ENCODE peak calls at places on chromosome 19, in seven cellular contexts. One of them, this sample, is unnamed.

GRCh38 chr19:27966390-27966816 is 1246.5 kb downstream of the UQCRFS1 start:
- DNase-seq in heart right ventricle: no peak
- DNase-seq in BJ: no peak
- DNase-seq in WERI-Rb-1: no peak
- DNase-seq in esophagus squamous epithelium: no peak
- DNase-seq in tibial artery: no peak
- DNase-seq in IMR-90: no peak
- DNase-seq in this sample: peak; percentile 14

GRCh38 chr19:51681286-51681956 is 11.7 kb upstream of the SPACA6 start:
- DNase-seq in heart right ventricle: no peak
- DNase-seq in BJ: no peak
- DNase-seq in WERI-Rb-1: no peak
- DNase-seq in esophagus squamous epithelium: no peak
- DNase-seq in tibial artery: no peak
- DNase-seq in IMR-90: peak; percentile 27
- DNase-seq in this sample: no peak

GRCh38 chr19:8515317-8515716 is 1.4 kb upstream of the ZNF414 start:
- DNase-seq in heart right ventricle: no peak
- DNase-seq in BJ: no peak
- DNase-seq in WERI-Rb-1: no peak
- DNase-seq in esophagus squamous epithelium: no peak
- DNase-seq in tibial artery: no peak
- DNase-seq in IMR-90: no peak
- DNase-seq in this sample: no peak

GRCh38 chr19:49340069-49340864 is 5.1 kb downstream of the CD37 start:
- DNase-seq in heart right ventricle: peak; percentile 81
- DNase-seq in BJ: no peak
- DNase-seq in WERI-Rb-1: peak; percentile 40
- DNase-seq in esophagus squamous epithelium: no peak
- DNase-seq in tibial artery: peak; percentile 97
- DNase-seq in IMR-90: no peak
- DNase-seq in this sample: no peak

GRCh38 chr19:41521860-41522555 is 54.0 kb upstream of the CEACAM21 start:
- DNase-seq in heart right ventricle: peak; percentile 40
- DNase-seq in BJ: no peak
- DNase-seq in WERI-Rb-1: no peak
- DNase-seq in esophagus squamous epithelium: no peak
- DNase-seq in tibial artery: no peak
- DNase-seq in IMR-90: no peak
- DNase-seq in this sample: no peak

GRCh38 chr19:49863254-49863934 is 4.0 kb downstream of the PNKP start:
- DNase-seq in heart right ventricle: no peak
- DNase-seq in BJ: no peak
- DNase-seq in WERI-Rb-1: no peak
- DNase-seq in esophagus squamous epithelium: no peak
- DNase-seq in tibial artery: no peak
- DNase-seq in IMR-90: no peak
- DNase-seq in this sample: no peak

GRCh38 chr19:49132974-49133609 is 13.7 kb downstream of the PPFIA3 start:
- DNase-seq in heart right ventricle: peak; percentile 57
- DNase-seq in BJ: no peak
- DNase-seq in WERI-Rb-1: no peak
- DNase-seq in esophagus squamous epithelium: no peak
- DNase-seq in tibial artery: no peak
- DNase-seq in IMR-90: no peak
- DNase-seq in this sample: no peak

GRCh38 chr19:49118565-49119410 is at the start of gene C19orf73:
- DNase-seq in heart right ventricle: peak; percentile 97
- DNase-seq in BJ: no peak
- DNase-seq in WERI-Rb-1: peak; percentile 95
- DNase-seq in esophagus squamous epithelium: peak; percentile 73
- DNase-seq in tibial artery: peak; percentile 97
- DNase-seq in IMR-90: peak; percentile 91
- DNase-seq in this sample: peak; percentile 92

GRCh38 chr19:35120898-35121297 is 5.3 kb downstream of the FXYD3 start:
- DNase-seq in heart right ventricle: no peak
- DNase-seq in BJ: no peak
- DNase-seq in WERI-Rb-1: no peak
- DNase-seq in esophagus squamous epithelium: no peak
- DNase-seq in tibial artery: no peak
- DNase-seq in IMR-90: no peak
- DNase-seq in this sample: no peak

GRCh38 chr19:13051581-13052165 is 51.0 kb downstream of the LYL1 start:
- DNase-seq in heart right ventricle: peak; percentile 67
- DNase-seq in BJ: no peak
- DNase-seq in WERI-Rb-1: peak; percentile 75
- DNase-seq in esophagus squamous epithelium: no peak
- DNase-seq in tibial artery: peak; percentile 88
- DNase-seq in IMR-90: peak; percentile 24
- DNase-seq in this sample: peak; percentile 62

GRCh38 chr19:9934132-9934950 is 2.0 kb downstream of the OLFM2 start:
- DNase-seq in heart right ventricle: peak; percentile 80
- DNase-seq in BJ: no peak
- DNase-seq in WERI-Rb-1: peak; percentile 80
- DNase-seq in esophagus squamous epithelium: no peak
- DNase-seq in tibial artery: peak; percentile 77
- DNase-seq in IMR-90: peak; percentile 69
- DNase-seq in this sample: peak; percentile 53

GRCh38 chr19:9768175-9769112 is at the start of gene ZNF846:
- DNase-seq in heart right ventricle: peak; percentile 94
- DNase-seq in BJ: peak; percentile 69
- DNase-seq in WERI-Rb-1: peak; percentile 98
- DNase-seq in esophagus squamous epithelium: peak; percentile 63
- DNase-seq in tibial artery: peak; percentile 95
- DNase-seq in IMR-90: peak; percentile 96
- DNase-seq in this sample: peak; percentile 97

GRCh38 chr19:14339741-14340140 is 41.5 kb upstream of the ADGRE5 start:
- DNase-seq in heart right ventricle: no peak
- DNase-seq in BJ: no peak
- DNase-seq in WERI-Rb-1: no peak
- DNase-seq in esophagus squamous epithelium: no peak
- DNase-seq in tibial artery: no peak
- DNase-seq in IMR-90: no peak
- DNase-seq in this sample: no peak

GRCh38 chr19:46201413-46202310 is 27.9 kb upstream of the IGFL1 start:
- DNase-seq in heart right ventricle: no peak
- DNase-seq in BJ: no peak
- DNase-seq in WERI-Rb-1: peak; percentile 77
- DNase-seq in esophagus squamous epithelium: no peak
- DNase-seq in tibial artery: no peak
- DNase-seq in IMR-90: no peak
- DNase-seq in this sample: no peak

GRCh38 chr19:23439623-23440022 is 44.4 kb upstream of the ZNF91 start:
- DNase-seq in heart right ventricle: no peak
- DNase-seq in BJ: no peak
- DNase-seq in WERI-Rb-1: peak; percentile 24
- DNase-seq in esophagus squamous epithelium: no peak
- DNase-seq in tibial artery: no peak
- DNase-seq in IMR-90: no peak
- DNase-seq in this sample: no peak

GRCh38 chr19:1864480-1865171 is 1.2 kb upstream of the KLF16 start:
- DNase-seq in heart right ventricle: peak; percentile 82
- DNase-seq in BJ: no peak
- DNase-seq in WERI-Rb-1: peak; percentile 88
- DNase-seq in esophagus squamous epithelium: no peak
- DNase-seq in tibial artery: no peak
- DNase-seq in IMR-90: peak; percentile 38
- DNase-seq in this sample: peak; percentile 40

GRCh38 chr19:44640518-44640917 is 3.2 kb upstream of the PVR start:
- DNase-seq in heart right ventricle: no peak
- DNase-seq in BJ: no peak
- DNase-seq in WERI-Rb-1: no peak
- DNase-seq in esophagus squamous epithelium: no peak
- DNase-seq in tibial artery: no peak
- DNase-seq in IMR-90: peak; percentile 58
- DNase-seq in this sample: peak; percentile 52

GRCh38 chr19:13401388-13401787 is 104.9 kb downstream of the CACNA1A start:
- DNase-seq in heart right ventricle: no peak
- DNase-seq in BJ: no peak
- DNase-seq in WERI-Rb-1: no peak
- DNase-seq in esophagus squamous epithelium: no peak
- DNase-seq in tibial artery: no peak
- DNase-seq in IMR-90: peak; percentile 46
- DNase-seq in this sample: peak; percentile 33

GRCh38 chr19:41554902-41555301 is 21.1 kb upstream of the CEACAM21 start:
- DNase-seq in heart right ventricle: no peak
- DNase-seq in BJ: no peak
- DNase-seq in WERI-Rb-1: no peak
- DNase-seq in esophagus squamous epithelium: no peak
- DNase-seq in tibial artery: no peak
- DNase-seq in IMR-90: no peak
- DNase-seq in this sample: no peak

GRCh38 chr19:2239173-2239572 is 2.5 kb downstream of the SF3A2 start:
- DNase-seq in heart right ventricle: no peak
- DNase-seq in BJ: no peak
- DNase-seq in WERI-Rb-1: no peak
- DNase-seq in esophagus squamous epithelium: no peak
- DNase-seq in tibial artery: no peak
- DNase-seq in IMR-90: no peak
- DNase-seq in this sample: no peak

GRCh38 chr19:35756373-35757230 is at the start of gene HSPB6:
- DNase-seq in heart right ventricle: peak; percentile 82
- DNase-seq in BJ: no peak
- DNase-seq in WERI-Rb-1: no peak
- DNase-seq in esophagus squamous epithelium: no peak
- DNase-seq in tibial artery: peak; percentile 91
- DNase-seq in IMR-90: peak; percentile 72
- DNase-seq in this sample: peak; percentile 92

GRCh38 chr19:40425450-40426287 is at the start of gene SERTAD1:
- DNase-seq in heart right ventricle: peak; percentile 100
- DNase-seq in BJ: peak; percentile 94
- DNase-seq in WERI-Rb-1: peak; percentile 100
- DNase-seq in esophagus squamous epithelium: peak; percentile 96
- DNase-seq in tibial artery: peak; percentile 100
- DNase-seq in IMR-90: peak; percentile 99
- DNase-seq in this sample: peak; percentile 100

GRCh38 chr19:40422428-40423226 is 3.2 kb downstream of the SERTAD1 start:
- DNase-seq in heart right ventricle: no peak
- DNase-seq in BJ: no peak
- DNase-seq in WERI-Rb-1: no peak
- DNase-seq in esophagus squamous epithelium: no peak
- DNase-seq in tibial artery: no peak
- DNase-seq in IMR-90: no peak
- DNase-seq in this sample: no peak

GRCh38 chr19:40424637-40425449 is 949 bp downstream of the SERTAD1 start:
- DNase-seq in heart right ventricle: no peak
- DNase-seq in BJ: no peak
- DNase-seq in WERI-Rb-1: no peak
- DNase-seq in esophagus squamous epithelium: no peak
- DNase-seq in tibial artery: no peak
- DNase-seq in IMR-90: peak; percentile 13
- DNase-seq in this sample: peak; percentile 24

GRCh38 chr19:40423227-40423566 is 2.6 kb downstream of the SERTAD1 start:
- DNase-seq in heart right ventricle: no peak
- DNase-seq in BJ: no peak
- DNase-seq in WERI-Rb-1: no peak
- DNase-seq in esophagus squamous epithelium: no peak
- DNase-seq in tibial artery: no peak
- DNase-seq in IMR-90: no peak
- DNase-seq in this sample: no peak

DNA sequence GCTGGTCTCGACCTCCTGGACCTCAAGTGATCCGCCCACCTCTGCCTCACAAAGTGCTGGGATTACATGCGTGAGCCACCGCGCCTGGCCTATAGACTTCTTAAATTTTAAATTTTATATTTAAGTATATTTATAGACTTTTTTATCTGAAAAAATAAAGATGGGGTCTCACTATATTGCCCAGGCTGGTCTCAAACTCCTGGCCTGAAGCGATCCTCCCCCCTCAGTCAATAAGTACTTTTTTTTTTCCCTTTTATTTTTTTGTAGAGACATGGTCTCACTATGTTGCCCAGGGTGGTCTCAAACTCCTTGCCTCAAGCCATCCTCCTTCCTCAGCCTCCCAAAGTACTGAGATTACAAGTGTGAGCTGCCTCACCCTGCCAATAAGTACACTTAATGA is 1.9 kb downstream of the SERTAD1 start:
- DNase-seq in heart right ventricle: no peak
- DNase-seq in BJ: no peak
- DNase-seq in WERI-Rb-1: no peak
- DNase-seq in esophagus squamous epithelium: no peak
- DNase-seq in tibial artery: no peak
- DNase-seq in IMR-90: no peak
- DNase-seq in this sample: no peak
- H3K4me3 ChIP-seq in heart right ventricle: peak overlapping the region; percentile 68
- H3K4me3 ChIP-seq in BJ: peak overlapping the region; percentile 61
- H3K4me3 ChIP-seq in WERI-Rb-1: no peak overlapping the region
- H3K4me3 ChIP-seq in esophagus squamous epithelium: no peak overlapping the region
- H3K4me3 ChIP-seq in tibial artery: peak overlapping the region; percentile 67
- H3K4me3 ChIP-seq in IMR-90: peak overlapping the region; percentile 8
- H3K4me3 ChIP-seq in this sample: peak overlapping the region; percentile 71

GRCh38 chr19:47357788-47358680 is 8.9 kb downstream of the DHX34 start:
- DNase-seq in heart right ventricle: no peak
- DNase-seq in BJ: no peak
- DNase-seq in WERI-Rb-1: peak; percentile 47
- DNase-seq in esophagus squamous epithelium: no peak
- DNase-seq in tibial artery: no peak
- DNase-seq in IMR-90: no peak
- DNase-seq in this sample: no peak
- TF ChIP-seq CTCF in heart right ventricle: no peak
- TF ChIP-seq CTCF in BJ: peak; percentile 12
- TF ChIP-seq CTCF in WERI-Rb-1: peak; percentile 49
- TF ChIP-seq CTCF in esophagus squamous epithelium: no peak
- TF ChIP-seq CTCF in tibial artery: no peak
- TF ChIP-seq CTCF in IMR-90: no peak
- TF ChIP-seq CTCF in this sample: peak; percentile 22

DNA sequence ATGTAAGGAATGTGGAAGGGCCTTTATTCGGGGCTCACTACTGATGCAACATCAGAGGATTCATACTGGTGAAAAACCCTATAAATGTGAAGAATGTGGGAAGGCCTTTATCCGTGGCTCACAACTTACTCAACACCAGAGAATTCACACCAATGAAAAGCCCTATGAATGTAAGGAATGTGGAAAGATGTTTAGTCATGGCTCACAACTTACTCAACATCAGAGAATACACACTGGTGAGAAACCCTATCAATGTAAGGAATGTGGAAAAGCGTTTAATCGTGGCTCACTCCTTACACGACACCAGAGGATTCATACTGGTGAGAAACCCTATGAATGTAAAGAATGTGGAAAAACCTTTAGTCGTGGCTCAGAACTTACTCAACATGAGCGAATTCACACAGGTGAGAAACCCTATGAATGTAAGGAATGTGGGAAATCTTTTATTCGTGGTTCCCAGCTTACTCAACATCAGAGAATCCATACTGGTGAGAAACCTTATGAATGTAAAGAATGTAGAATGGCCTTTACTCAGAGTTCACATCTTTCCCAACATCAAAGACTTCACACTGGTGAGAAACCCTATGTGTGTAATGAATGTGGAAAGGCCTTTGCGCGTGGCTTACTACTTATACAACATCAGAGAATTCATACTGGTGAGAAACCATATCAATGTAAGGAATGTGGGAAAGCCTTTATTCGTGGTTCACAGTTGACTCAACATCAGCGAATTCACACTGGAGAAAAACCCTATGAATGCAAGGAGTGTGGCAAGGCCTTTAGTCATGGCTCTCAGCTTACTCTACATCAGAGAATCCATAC is 44.3 kb downstream of the ZNF585A start:
- DNase-seq in heart right ventricle: no peak
- DNase-seq in BJ: no peak
- DNase-seq in WERI-Rb-1: no peak
- DNase-seq in esophagus squamous epithelium: no peak
- DNase-seq in tibial artery: no peak
- DNase-seq in IMR-90: no peak
- DNase-seq in this sample: no peak
- H3K4me3 ChIP-seq in heart right ventricle: no peak overlapping the region
- H3K4me3 ChIP-seq in BJ: no peak overlapping the region
- H3K4me3 ChIP-seq in WERI-Rb-1: no peak overlapping the region
- H3K4me3 ChIP-seq in esophagus squamous epithelium: no peak overlapping the region
- H3K4me3 ChIP-seq in tibial artery: no peak overlapping the region
- H3K4me3 ChIP-seq in IMR-90: no peak overlapping the region
- H3K4me3 ChIP-seq in this sample: no peak overlapping the region

GRCh38 chr19:18229474-18229873 is 3.2 kb upstream of the PDE4C start:
- DNase-seq in heart right ventricle: no peak
- DNase-seq in BJ: no peak
- DNase-seq in WERI-Rb-1: no peak
- DNase-seq in esophagus squamous epithelium: no peak
- DNase-seq in tibial artery: no peak
- DNase-seq in IMR-90: no peak
- DNase-seq in this sample: no peak
- TF ChIP-seq CTCF in heart right ventricle: no peak
- TF ChIP-seq CTCF in BJ: peak; percentile 47
- TF ChIP-seq CTCF in WERI-Rb-1: peak; percentile 26
- TF ChIP-seq CTCF in esophagus squamous epithelium: peak; percentile 42
- TF ChIP-seq CTCF in tibial artery: peak; percentile 7
- TF ChIP-seq CTCF in IMR-90: peak; percentile 43
- TF ChIP-seq CTCF in this sample: peak; percentile 48

This sample was measured in astrocyte of the spinal cord.